ENCODE peak calls at places on chromosome 7, in eight cellular contexts. O, N, Y, M, I, H, J and X are unnamed samples.

GRCh38 chr7:158133057-158133456 is 454.6 kb downstream of the PTPRN2 start:
- DNase-seq in O (no peak), N (no peak), Y (no peak), M (no peak), I (no peak), H (no peak), J (no peak), X (no peak)

GRCh38 chr7:43905954-43906326 is 456 bp downstream of the URGCP start:
- DNase-seq in O (peak), N (peak), Y (peak), M (peak), I (no peak), H (peak), J (peak), X (no peak)

GRCh38 chr7:104240400-104240799 is 32.6 kb upstream of the ORC5 start:
- DNase-seq in O (no peak), N (no peak), Y (peak), M (no peak), I (peak), H (no peak), J (no peak), X (no peak)

GRCh38 chr7:158353606-158354570 is 233.7 kb downstream of the PTPRN2 start:
- DNase-seq in O (no peak), N (peak), Y (no peak), M (peak), I (no peak), H (no peak), J (peak), X (peak)

GRCh38 chr7:140003913-140004382 is 58.8 kb downstream of the PARP12 start:
- DNase-seq in O (peak), N (peak), Y (peak), M (peak), I (no peak), H (no peak), J (peak), X (peak)

GRCh38 chr7:151850484-151851159 is 26.3 kb downstream of the PRKAG2 start:
- DNase-seq in O (no peak), N (no peak), Y (no peak), M (no peak), I (no peak), H (no peak), J (no peak), X (no peak)

GRCh38 chr7:142813262-142813661 is 41.6 kb upstream of the EPHB6 start:
- DNase-seq in O (no peak), N (peak), Y (no peak), M (no peak), I (no peak), H (no peak), J (no peak), X (no peak)

GRCh38 chr7:91636129-91636724 is 244.3 kb downstream of the MTERF1 start:
- DNase-seq in O (no peak), N (peak), Y (no peak), M (peak), I (no peak), H (no peak), J (peak), X (peak)

GRCh38 chr7:135960709-135961451 is 16.3 kb downstream of the MTPN start:
- DNase-seq in O (no peak), N (no peak), Y (no peak), M (no peak), I (no peak), H (no peak), J (no peak), X (no peak)

GRCh38 chr7:99379043-99379577 is 4.6 kb downstream of the ARPC1B start:
- DNase-seq in O (peak), N (no peak), Y (no peak), M (no peak), I (no peak), H (no peak), J (no peak), X (no peak)

GRCh38 chr7:133863362-133864061 is 263.6 kb upstream of the LRGUK start:
- DNase-seq in O (no peak), N (no peak), Y (no peak), M (no peak), I (no peak), H (no peak), J (no peak), X (no peak)

GRCh38 chr7:14047709-14048399 is 58.4 kb upstream of the ETV1 start:
- DNase-seq in O (no peak), N (no peak), Y (no peak), M (no peak), I (no peak), H (no peak), J (no peak), X (no peak)

GRCh38 chr7:142320883-142321282 is 63.0 kb upstream of the PRSS58 start:
- DNase-seq in O (no peak), N (no peak), Y (no peak), M (no peak), I (no peak), H (no peak), J (no peak), X (no peak)

GRCh38 chr7:80563561-80564327 is 51.9 kb upstream of the GNAT3 start:
- DNase-seq in O (no peak), N (no peak), Y (no peak), M (no peak), I (no peak), H (no peak), J (no peak), X (no peak)

GRCh38 chr7:31051598-31052503 is at the start of gene ADCYAP1R1:
- DNase-seq in O (peak), N (peak), Y (peak), M (peak), I (no peak), H (peak), J (peak), X (no peak)

GRCh38 chr7:135733603-135734342 is 5.8 kb upstream of the SLC13A4 start:
- DNase-seq in O (no peak), N (no peak), Y (no peak), M (no peak), I (no peak), H (no peak), J (no peak), X (no peak)

GRCh38 chr7:134646425-134647305 is at the start of gene BPGM:
- DNase-seq in O (peak), N (peak), Y (peak), M (peak), I (peak), H (peak), J (peak), X (peak)

GRCh38 chr7:108528183-108528712 is 2.3 kb upstream of the PNPLA8 start:
- DNase-seq in O (no peak), N (no peak), Y (no peak), M (no peak), I (no peak), H (no peak), J (no peak), X (no peak)

GRCh38 chr7:155942226-155942950 is 130.1 kb upstream of the SHH start:
- DNase-seq in O (no peak), N (no peak), Y (no peak), M (no peak), I (no peak), H (no peak), J (no peak), X (no peak)

GRCh38 chr7:124263232-124263827 is 230.5 kb upstream of the TMEM229A start:
- DNase-seq in O (peak), N (peak), Y (no peak), M (peak), I (no peak), H (no peak), J (no peak), X (no peak)

GRCh38 chr7:5526190-5527037 is 102.8 kb upstream of the TNRC18 start:
- DNase-seq in O (no peak), N (peak), Y (no peak), M (peak), I (no peak), H (peak), J (no peak), X (no peak)

GRCh38 chr7:120856621-120857352 is 1.2 kb downstream of the TSPAN12 start:
- DNase-seq in O (peak), N (peak), Y (peak), M (peak), I (no peak), H (no peak), J (peak), X (peak)

GRCh38 chr7:44101966-44102845 is 1.9 kb upstream of the AEBP1 start:
- DNase-seq in O (no peak), N (no peak), Y (no peak), M (no peak), I (no peak), H (no peak), J (no peak), X (no peak)

GRCh38 chr7:119377-120163 is 72.8 kb upstream of the FAM20C start:
- DNase-seq in O (no peak), N (no peak), Y (no peak), M (peak), I (no peak), H (no peak), J (no peak), X (no peak)

GRCh38 chr7:81705206-81705605 is 64.6 kb downstream of the HGF start:
- DNase-seq in O (no peak), N (no peak), Y (no peak), M (no peak), I (no peak), H (no peak), J (no peak), X (no peak)

GRCh38 chr7:139691253-139691781 is 86.5 kb downstream of the HIPK2 start:
- DNase-seq in O (no peak), N (no peak), Y (peak), M (no peak), I (no peak), H (no peak), J (no peak), X (no peak)

GRCh38 chr7:36262286-36262685 is 109.2 kb downstream of the EEPD1 start:
- DNase-seq in O (no peak), N (no peak), Y (no peak), M (no peak), I (no peak), H (no peak), J (no peak), X (no peak)

GRCh38 chr7:114973147-114973546 is 51.3 kb downstream of the MDFIC start:
- DNase-seq in O (no peak), N (no peak), Y (no peak), M (no peak), I (no peak), H (no peak), J (no peak), X (no peak)

GRCh38 chr7:122676466-122676865 is 22.5 kb downstream of the RNF133 start:
- DNase-seq in O (no peak), N (no peak), Y (peak), M (no peak), I (peak), H (no peak), J (no peak), X (no peak)